ENCODE peak calls at places on chromosomes 3 and 15, in nine cellular contexts. V, R, B, J, Z, P, N, G and X are unnamed samples.

GRCh38 chr15:74123685-74124084 is 6.7 kb upstream of the ISLR2 start:
- DNase-seq in V (no peak), R (no peak), B (no peak), J (no peak), Z (no peak), P (no peak), N (no peak), G (no peak), X (no peak)

GRCh38 chr3:159600291-159600690 is 388.3 kb upstream of the IL12A start:
- DNase-seq in V (no peak), R (no peak), B (no peak), J (no peak), Z (no peak), P (no peak), N (no peak), G (no peak), X (no peak)

GRCh38 chr3:183435701-183436100 is 7.3 kb upstream of the MCF2L2 start:
- DNase-seq in V (no peak), R (no peak), B (no peak), J (no peak), Z (peak), P (no peak), N (no peak), G (no peak), X (no peak)

GRCh38 chr3:16066975-16067374 is 107.5 kb upstream of the GALNT15 start:
- DNase-seq in V (no peak), R (no peak), B (peak), J (no peak), Z (no peak), P (no peak), N (no peak), G (peak), X (peak)

GRCh38 chr15:84871428-84871985 is 13.0 kb upstream of the SLC28A1 start:
- DNase-seq in V (no peak), R (no peak), B (no peak), J (no peak), Z (no peak), P (no peak), N (no peak), G (no peak), X (no peak)

GRCh38 chr3:147572970-147573340 is 163.8 kb downstream of the ZIC1 start:
- DNase-seq in V (no peak), R (no peak), B (peak), J (no peak), Z (peak), P (no peak), N (no peak), G (no peak), X (no peak)

GRCh38 chr3:137304313-137305056 is 346.7 kb downstream of the IL20RB start:
- DNase-seq in V (no peak), R (no peak), B (no peak), J (no peak), Z (peak), P (no peak), N (no peak), G (no peak), X (no peak)

GRCh38 chr15:78021761-78022160 is 55.8 kb downstream of the TBC1D2B start:
- DNase-seq in V (no peak), R (no peak), B (no peak), J (peak), Z (no peak), P (no peak), N (no peak), G (no peak), X (no peak)

GRCh38 chr3:13123765-13124164 is 50.5 kb upstream of the IQSEC1 start:
- DNase-seq in V (no peak), R (peak), B (no peak), J (no peak), Z (no peak), P (no peak), N (no peak), G (no peak), X (no peak)

GRCh38 chr3:121855555-121855954 is 20.5 kb downstream of the EAF2 start:
- DNase-seq in V (no peak), R (no peak), B (peak), J (no peak), Z (peak), P (no peak), N (no peak), G (no peak), X (no peak)

GRCh38 chr3:170753421-170754344 is 116.3 kb downstream of the RPL22L1 start:
- DNase-seq in V (no peak), R (no peak), B (peak), J (no peak), Z (no peak), P (no peak), N (no peak), G (peak), X (peak)

GRCh38 chr15:27902680-27903385 is 196.3 kb downstream of the OCA2 start:
- DNase-seq in V (no peak), R (no peak), B (no peak), J (no peak), Z (peak), P (no peak), N (no peak), G (no peak), X (no peak)

DNA sequence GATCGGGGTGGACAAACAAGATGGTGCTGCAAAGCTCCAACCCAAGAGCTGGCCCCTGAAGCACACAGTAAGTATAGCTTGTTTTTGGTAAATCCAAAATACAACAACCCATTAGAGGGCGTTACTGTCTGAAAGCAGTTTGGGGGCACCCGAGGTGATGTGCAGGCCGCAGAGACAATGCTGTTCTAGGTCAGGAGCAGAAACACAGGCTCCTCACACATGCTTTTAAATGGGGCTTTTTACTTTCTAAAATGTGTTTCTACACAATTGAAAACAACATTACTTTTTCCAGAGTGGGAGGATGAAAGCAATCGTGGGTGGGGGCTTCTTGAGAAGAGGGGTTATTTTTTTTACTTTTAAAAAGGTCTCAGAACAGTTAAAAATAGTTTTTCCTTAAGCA is 1029.3 kb upstream of the CFAP20DC start:
- DNase-seq in V (no peak), R (no peak), B (no peak), J (no peak), Z (no peak), P (no peak), N (no peak), G (no peak), X (no peak)
- TF ChIP-seq CTCF in V (no peak), R (no peak), B (no peak), J (no peak), Z (no peak), P (no peak), N (no peak), G (no peak), X (no peak)

GRCh38 chr3:156677120-156677479 is 2.7 kb downstream of the TIPARP start:
- DNase-seq in V (no peak), R (no peak), B (no peak), J (no peak), Z (no peak), P (no peak), N (no peak), G (no peak), X (no peak)
- H3K4me3 ChIP-seq in V (peak), R (peak), B (peak), J (peak), Z (peak), P (no peak), N (peak), G (peak), X (peak)

DNA sequence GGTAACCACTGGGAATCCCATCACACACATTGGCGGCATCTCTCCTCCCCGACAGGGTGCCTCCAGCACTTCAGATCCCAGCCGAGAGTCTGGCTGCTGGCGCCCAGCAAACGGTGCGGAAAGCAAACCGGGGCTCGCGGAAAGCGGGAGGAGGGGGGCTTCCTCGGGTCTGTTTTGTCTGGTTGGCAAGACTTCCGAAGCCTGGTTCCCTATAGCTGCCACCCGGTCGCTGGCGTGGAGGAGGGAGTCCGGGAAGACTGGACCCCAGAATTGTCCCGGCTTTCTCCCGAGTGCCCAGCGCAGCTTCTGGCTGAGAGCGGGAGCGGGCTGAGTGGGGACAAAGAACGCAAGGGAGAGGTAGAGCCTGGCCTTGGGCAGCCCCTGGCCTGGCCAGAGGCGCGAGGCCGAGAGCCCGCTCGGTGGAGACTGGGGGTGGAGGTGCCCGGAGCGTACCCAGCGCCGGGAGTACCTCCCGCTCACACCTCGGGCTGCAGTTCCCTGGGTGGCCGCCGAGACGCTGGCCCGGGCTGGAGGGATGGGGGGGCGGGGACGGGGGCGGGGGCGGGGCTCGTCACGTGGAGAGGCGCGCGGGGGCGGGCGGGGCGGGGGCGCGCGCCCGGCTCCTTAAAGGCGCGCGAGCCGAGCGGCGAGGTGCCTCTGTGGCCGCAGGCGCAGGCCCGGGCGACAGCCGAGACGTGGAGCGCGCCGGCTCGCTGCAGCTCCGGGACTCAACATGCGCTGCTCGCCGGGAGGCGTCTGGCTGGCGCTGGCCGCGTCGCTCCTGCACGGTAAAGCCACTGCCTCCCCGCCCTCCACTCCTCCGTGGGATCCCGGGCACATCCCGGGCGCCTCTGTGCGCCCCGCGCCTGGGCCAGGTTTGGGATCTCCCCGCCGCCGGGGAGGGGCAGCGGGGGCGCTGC is at the start of gene CHRNA7:
- DNase-seq in V (peak), R (peak), B (peak), J (peak), Z (peak), P (no peak), N (peak), G (peak), X (peak)
- TF ChIP-seq CTCF in V (peak), R (peak), B (no peak), J (no peak), Z (peak), P (no peak), N (peak), G (peak), X (no peak)

GRCh38 chr15:39585394-39585841 is 4.5 kb downstream of the THBS1 start:
- DNase-seq in V (no peak), R (no peak), B (peak), J (no peak), Z (peak), P (no peak), N (no peak), G (peak), X (peak)
- H3K4me3 ChIP-seq in V (no peak), R (no peak), B (no peak), J (no peak), Z (no peak), P (no peak), N (peak), G (no peak), X (peak)

GRCh38 chr3:156233875-156234274 is 113.5 kb downstream of the KCNAB1 start:
- DNase-seq in V (no peak), R (no peak), B (no peak), J (no peak), Z (no peak), P (no peak), N (no peak), G (no peak), X (peak)
- TF ChIP-seq CTCF in V (no peak), R (no peak), B (no peak), J (no peak), Z (no peak), P (no peak), N (no peak), G (no peak), X (no peak)